ENCODE peak calls at places on chromosomes 3 and 15, in four cellular contexts. J, S, O and R are unnamed samples.

GRCh38 chr3:175121225-175121624 is 262.1 kb downstream of the NAALADL2 start:
- DNase-seq in J (no peak), S (peak; percentile 54), O (no peak), R (peak; percentile 6)

GRCh38 chr3:12046406-12046805 is 42.2 kb downstream of the SYN2 start:
- DNase-seq in J (peak; percentile 42), S (no peak), O (no peak), R (no peak)

GRCh38 chr15:93151488-93151887 is 62.5 kb upstream of the RGMA start:
- DNase-seq in J (no peak), S (no peak), O (no peak), R (no peak)

GRCh38 chr3:134035836-134036235 is 6.1 kb upstream of the SLCO2A1 start:
- DNase-seq in J (no peak), S (no peak), O (no peak), R (no peak)

GRCh38 chr15:100687532-100688215 is 85.3 kb downstream of the ASB7 start:
- DNase-seq in J (no peak), S (no peak), O (no peak), R (no peak)

GRCh38 chr3:107978116-107979057 is 112.4 kb downstream of the CD47 start:
- DNase-seq in J (no peak), S (no peak), O (no peak), R (no peak)

GRCh38 chr3:50287262-50287661 is 5.0 kb downstream of the IFRD2 start:
- DNase-seq in J (no peak), S (no peak), O (no peak), R (no peak)

GRCh38 chr3:18771931-18772330 is 346.8 kb upstream of the SATB1 start:
- DNase-seq in J (no peak), S (no peak), O (no peak), R (no peak)

GRCh38 chr3:187878776-187879524 is 133.7 kb upstream of the BCL6 start:
- DNase-seq in J (no peak), S (no peak), O (no peak), R (no peak)

GRCh38 chr3:188082040-188082439 is 71.9 kb upstream of the LPP start:
- DNase-seq in J (no peak), S (no peak), O (no peak), R (no peak)

GRCh38 chr3:123335007-123335670 is 113.8 kb downstream of the ADCY5 start:
- DNase-seq in J (no peak), S (no peak), O (no peak), R (no peak)

GRCh38 chr15:73244333-73244732 is 124.4 kb downstream of the HCN4 start:
- DNase-seq in J (peak; percentile 10), S (no peak), O (no peak), R (peak; percentile 20)

GRCh38 chr3:187183210-187183862 is 13.9 kb upstream of the RTP1 start:
- DNase-seq in J (no peak), S (no peak), O (no peak), R (no peak)

GRCh38 chr15:77226652-77227051 is 155.7 kb upstream of the TSPAN3 start:
- DNase-seq in J (no peak), S (no peak), O (no peak), R (no peak)

GRCh38 chr15:48641416-48641815 is 4.1 kb downstream of the FBN1 start:
- DNase-seq in J (peak; percentile 42), S (no peak), O (no peak), R (no peak)

GRCh38 chr3:8741581-8742355 is 8.2 kb downstream of the CAV3 start:
- DNase-seq in J (peak; percentile 42), S (peak; percentile 58), O (peak; percentile 70), R (peak; percentile 68)

GRCh38 chr3:37622999-37623883 is 238.4 kb upstream of the CTDSPL start:
- DNase-seq in J (no peak), S (no peak), O (no peak), R (no peak)

GRCh38 chr15:56736881-56737707 is 3.8 kb upstream of the ZNF280D start:
- DNase-seq in J (no peak), S (no peak), O (no peak), R (no peak)

GRCh38 chr3:48400824-48401433 is 28.9 kb downstream of the FBXW12 start:
- DNase-seq in J (peak; percentile 81), S (peak; percentile 50), O (peak; percentile 21), R (peak; percentile 79)

GRCh38 chr15:58003810-58004209 is 61.7 kb downstream of the ALDH1A2 start:
- DNase-seq in J (no peak), S (no peak), O (no peak), R (no peak)

GRCh38 chr3:168688267-168688666 is 592.5 kb upstream of the GOLIM4 start:
- DNase-seq in J (no peak), S (no peak), O (no peak), R (no peak)

GRCh38 chr15:59611277-59612260 is at the start of gene GCNT3:
- DNase-seq in J (no peak), S (no peak), O (no peak), R (no peak)

GRCh38 chr3:4506559-4507009 is 13.4 kb downstream of the ITPR1 start:
- DNase-seq in J (no peak), S (no peak), O (no peak), R (no peak)

GRCh38 chr3:43233062-43233461 is 53.3 kb upstream of the SNRK start:
- DNase-seq in J (no peak), S (no peak), O (no peak), R (no peak)

GRCh38 chr3:43239755-43240154 is 46.6 kb upstream of the SNRK start:
- DNase-seq in J (no peak), S (no peak), O (no peak), R (no peak)

GRCh38 chr3:43231276-43232000 is 54.9 kb upstream of the SNRK start:
- DNase-seq in J (no peak), S (no peak), O (no peak), R (no peak)

GRCh38 chr3:43238801-43239200 is 47.5 kb upstream of the SNRK start:
- DNase-seq in J (no peak), S (no peak), O (no peak), R (no peak)

DNA sequence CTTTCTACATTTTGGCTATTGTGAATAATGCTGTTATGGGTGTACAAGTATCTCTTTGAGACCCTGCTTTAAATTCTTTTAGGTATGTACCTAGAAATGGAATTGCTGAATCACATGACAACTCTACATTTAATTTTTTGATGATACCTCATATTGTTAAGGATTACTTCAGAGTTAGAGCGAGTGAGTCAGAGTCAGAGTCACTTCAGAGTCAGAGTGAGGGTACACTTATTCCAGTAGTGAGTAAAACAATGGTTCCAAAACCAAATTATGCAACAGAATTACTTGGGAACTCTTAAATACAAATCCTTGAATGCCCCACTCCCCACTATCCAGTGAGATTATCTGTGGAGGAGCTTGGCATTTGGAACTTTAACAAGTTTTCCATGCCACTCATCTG is 50.3 kb upstream of the SNRK start:
- DNase-seq in J (no peak), S (no peak), O (no peak), R (no peak)
- TF ChIP-seq TEAD4 in J (no peak), S (no peak), O (no peak), R (no peak)

GRCh38 chr3:179852117-179852886 is 184.4 kb downstream of the PEX5L start:
- DNase-seq in J (no peak), S (peak; percentile 23), O (no peak), R (no peak)
- TF ChIP-seq TEAD4 in J (no peak), S (no peak), O (no peak), R (no peak)

GRCh38 chr3:118688396-118688884 is 346.2 kb downstream of the IGSF11 start:
- DNase-seq in J (no peak), S (no peak), O (no peak), R (no peak)
- TF ChIP-seq TEAD4 in J (no peak), S (no peak), O (no peak), R (peak; percentile 53)

GRCh38 chr15:47184405-47185221 is 532.7 kb upstream of the SEMA6D start:
- DNase-seq in J (peak; percentile 79), S (peak; percentile 27), O (no peak), R (no peak)
- TF ChIP-seq TEAD4 in J (no peak), S (no peak), O (no peak), R (no peak)

GRCh38 chr3:17213102-17213501 is 328.3 kb downstream of the PLCL2 start:
- DNase-seq in J (no peak), S (no peak), O (no peak), R (no peak)
- TF ChIP-seq TEAD4 in J (no peak), S (no peak), O (no peak), R (no peak)

GRCh38 chr3:99315896-99316295 is 322.5 kb upstream of the COL8A1 start:
- DNase-seq in J (no peak), S (no peak), O (no peak), R (no peak)
- TF ChIP-seq TEAD4 in J (no peak), S (no peak), O (no peak), R (no peak)

GRCh38 chr3:126941721-126942270 is 41.1 kb upstream of the PLXNA1 start:
- DNase-seq in J (no peak), S (no peak), O (no peak), R (no peak)
- TF ChIP-seq TEAD4 in J (no peak), S (no peak), O (no peak), R (no peak)

GRCh38 chr3:104939196-104939595 is 427.5 kb upstream of the ALCAM start:
- DNase-seq in J (peak; percentile 51), S (no peak), O (no peak), R (no peak)
- TF ChIP-seq TEAD4 in J (no peak), S (no peak), O (no peak), R (no peak)

DNA sequence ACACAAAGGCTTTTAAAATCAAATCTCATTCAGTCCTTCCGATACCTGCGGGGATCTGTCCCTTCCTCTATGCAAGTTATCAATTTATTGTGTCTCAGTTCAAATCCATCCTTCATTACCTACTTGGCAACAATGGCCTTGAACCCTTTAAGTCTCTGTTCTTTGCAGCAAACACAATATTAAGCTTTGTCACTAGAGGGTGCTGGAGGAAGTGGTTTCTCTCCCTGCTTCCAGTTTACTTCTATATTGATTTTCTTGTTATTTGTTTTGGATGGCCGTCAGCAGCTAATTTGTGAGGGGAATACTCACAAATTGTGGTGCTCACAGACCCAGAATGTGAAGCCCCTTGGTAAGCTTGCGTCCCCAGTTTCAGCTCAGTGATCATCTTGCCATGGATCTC is 278.3 kb downstream of the FGF12 start:
- DNase-seq in J (no peak), S (no peak), O (no peak), R (no peak)
- TF ChIP-seq TEAD4 in J (no peak), S (no peak), O (no peak), R (no peak)

GRCh38 chr3:177618873-177619771 is 421.8 kb upstream of the TBL1XR1 start:
- DNase-seq in J (no peak), S (no peak), O (no peak), R (no peak)
- TF ChIP-seq TEAD4 in J (peak; percentile 56), S (no peak), O (no peak), R (no peak)